ENCODE peak calls at places on chromosomes 12 and 14, in six cellular contexts. P, L, M, W, T and U are unnamed samples. For H3K4me1, the result is how much of the 10 kb centered on the place peaks cover.

GRCh38 chr12:40586823-40587222 is 105.4 kb upstream of the CNTN1 start:
- DNase-seq in P (no peak), L (no peak), M (no peak), W (no peak), T (no peak), U (no peak)

GRCh38 chr12:129325566-129325965 is 472.3 kb downstream of the GLT1D1 start:
- DNase-seq in P (no peak), L (no peak), M (no peak), W (no peak), T (no peak), U (no peak)

GRCh38 chr12:109797905-109798669 is 35.1 kb downstream of the TRPV4 start:
- DNase-seq in P (no peak), L (no peak), M (no peak), W (no peak), T (no peak), U (no peak)

GRCh38 chr12:102990419-102990818 is 32.9 kb downstream of the ASCL1 start:
- DNase-seq in P (no peak), L (no peak), M (no peak), W (peak), T (no peak), U (no peak)

GRCh38 chr14:72745546-72745945 is 148.4 kb downstream of the DPF3 start:
- DNase-seq in P (peak), L (peak), M (no peak), W (no peak), T (no peak), U (no peak)

GRCh38 chr14:38442208-38442607 is 186.3 kb upstream of the CLEC14A start:
- DNase-seq in P (no peak), L (no peak), M (no peak), W (no peak), T (no peak), U (no peak)

GRCh38 chr14:83975435-83976222 is 1554.3 kb upstream of the FLRT2 start:
- DNase-seq in P (no peak), L (peak), M (no peak), W (peak), T (no peak), U (no peak)

GRCh38 chr12:49929581-49929980 is 21.0 kb upstream of the AQP2 start:
- DNase-seq in P (no peak), L (no peak), M (no peak), W (no peak), T (no peak), U (no peak)

GRCh38 chr12:98453070-98453469 is 62.3 kb upstream of the TMPO start:
- DNase-seq in P (no peak), L (no peak), M (no peak), W (no peak), T (no peak), U (no peak)

GRCh38 chr14:75636100-75636692 is 24.5 kb downstream of the ERG28 start:
- DNase-seq in P (no peak), L (peak), M (no peak), W (no peak), T (peak), U (no peak)

GRCh38 chr14:50008562-50009355 is 107.6 kb downstream of the VCPKMT start:
- DNase-seq in P (peak), L (peak), M (no peak), W (no peak), T (peak), U (peak)

GRCh38 chr12:6612247-6612646 is 5.1 kb upstream of the CHD4 start:
- DNase-seq in P (no peak), L (no peak), M (no peak), W (no peak), T (no peak), U (no peak)

GRCh38 chr12:18320036-18320617 is 58.8 kb downstream of the PIK3C2G start:
- DNase-seq in P (peak), L (peak), M (peak), W (peak), T (peak), U (peak)

GRCh38 chr12:106892075-106892474 is 63.6 kb upstream of the TMEM263 start:
- DNase-seq in P (peak), L (no peak), M (no peak), W (peak), T (no peak), U (no peak)

GRCh38 chr12:86257173-86257572 is 982 bp upstream of the MGAT4C start:
- DNase-seq in P (no peak), L (no peak), M (no peak), W (no peak), T (no peak), U (no peak)
- H2AFZ ChIP-seq in P (no peak), L (no peak), M (no peak), W (no peak), T (no peak), U (no peak)

GRCh38 chr14:60722836-60723217 is 1.3 kb downstream of the SIX4 start:
- DNase-seq in P (no peak), L (peak), M (no peak), W (peak), T (no peak), U (no peak)

GRCh38 chr14:60721331-60722162 is 2.6 kb downstream of the SIX4 start:
- DNase-seq in P (peak), L (peak), M (peak), W (peak), T (peak), U (no peak)

GRCh38 chr14:60722163-60722835 is 1.9 kb downstream of the SIX4 start:
- DNase-seq in P (peak), L (peak), M (peak), W (peak), T (peak), U (no peak)

GRCh38 chr14:60720391-60720790 is 3.8 kb downstream of the SIX4 start:
- DNase-seq in P (no peak), L (peak), M (no peak), W (no peak), T (no peak), U (no peak)

DNA sequence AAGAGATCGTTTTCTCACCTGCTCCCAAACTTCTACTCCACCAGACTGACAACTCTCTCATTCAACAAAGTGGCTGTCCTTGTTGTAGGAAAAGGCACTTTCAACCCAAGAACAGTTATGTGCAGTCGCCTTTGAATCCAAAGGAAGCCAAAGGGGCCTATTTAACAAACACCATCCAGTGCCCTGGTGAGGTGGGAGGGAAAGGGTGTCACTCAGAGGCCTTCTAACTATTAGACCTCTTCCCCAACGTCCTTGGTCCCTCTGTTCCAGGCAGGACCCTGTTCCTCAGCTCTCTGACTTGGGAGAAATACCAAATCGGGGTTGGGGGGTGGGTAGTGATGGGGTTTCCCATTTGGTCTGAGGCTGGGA is 3.2 kb downstream of the SIX4 start:
- DNase-seq in P (no peak), L (no peak), M (peak), W (no peak), T (no peak), U (no peak)
- H3K4me3 ChIP-seq in P (no peak), L (peak), M (peak), W (peak), T (peak), U (peak)

DNA sequence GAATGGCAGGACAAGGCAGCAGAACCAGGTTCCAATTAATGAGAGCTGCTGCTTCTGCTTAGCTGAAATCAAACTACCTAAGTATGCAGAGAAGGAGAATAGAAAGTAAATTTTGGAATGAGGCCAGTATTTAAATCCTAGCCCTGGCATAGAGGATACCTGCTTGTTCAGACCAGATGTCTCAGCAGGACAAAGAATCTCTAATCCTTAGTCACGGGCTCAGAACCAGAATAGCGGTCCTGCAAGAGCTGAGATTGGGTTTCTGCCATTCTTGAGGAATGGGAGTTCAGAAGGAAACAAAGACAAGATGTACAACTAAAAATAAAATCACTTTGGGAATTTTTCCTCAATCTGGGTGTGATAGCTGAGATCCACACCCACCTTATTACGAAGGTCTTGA is 550.8 kb upstream of the TMEM132C start:
- DNase-seq in P (no peak), L (no peak), M (no peak), W (no peak), T (no peak), U (no peak)
- H3K4me1 ChIP-seq in P (under half), L (under half), M (under half), W (under half), T (under half), U (under half)

GRCh38 chr12:121812921-121813896 is 9.4 kb downstream of the SETD1B start:
- DNase-seq in P (no peak), L (no peak), M (no peak), W (no peak), T (no peak), U (no peak)
- H2AFZ ChIP-seq in P (no peak), L (no peak), M (no peak), W (no peak), T (no peak), U (no peak)

GRCh38 chr14:101925152-101925551 is 39.2 kb upstream of the DYNC1H1 start:
- DNase-seq in P (no peak), L (no peak), M (no peak), W (no peak), T (no peak), U (no peak)

GRCh38 chr14:101928415-101928841 is 35.9 kb upstream of the DYNC1H1 start:
- DNase-seq in P (no peak), L (no peak), M (no peak), W (no peak), T (no peak), U (no peak)

GRCh38 chr14:101926085-101926484 is 38.3 kb upstream of the DYNC1H1 start:
- DNase-seq in P (no peak), L (no peak), M (no peak), W (no peak), T (no peak), U (no peak)

GRCh38 chr14:101927859-101928258 is 36.5 kb upstream of the DYNC1H1 start:
- DNase-seq in P (peak), L (peak), M (no peak), W (peak), T (no peak), U (no peak)

GRCh38 chr14:101926620-101927019 is 37.8 kb upstream of the DYNC1H1 start:
- DNase-seq in P (no peak), L (no peak), M (no peak), W (no peak), T (no peak), U (no peak)
- H3K4me3 ChIP-seq in P (no peak), L (no peak), M (no peak), W (no peak), T (no peak), U (no peak)

GRCh38 chr14:64889352-64889751 is 9.6 kb upstream of the SPTB start:
- DNase-seq in P (no peak), L (peak), M (no peak), W (no peak), T (no peak), U (no peak)
- H3K4me1 ChIP-seq in P (under half), L (under half), M (under half), W (under half), T (under half), U (under half)

GRCh38 chr12:68886636-68887572 is 46.1 kb downstream of the CPM start:
- DNase-seq in P (no peak), L (no peak), M (peak), W (no peak), T (no peak), U (no peak)
- H2AFZ ChIP-seq in P (no peak), L (no peak), M (no peak), W (no peak), T (no peak), U (no peak)

DNA sequence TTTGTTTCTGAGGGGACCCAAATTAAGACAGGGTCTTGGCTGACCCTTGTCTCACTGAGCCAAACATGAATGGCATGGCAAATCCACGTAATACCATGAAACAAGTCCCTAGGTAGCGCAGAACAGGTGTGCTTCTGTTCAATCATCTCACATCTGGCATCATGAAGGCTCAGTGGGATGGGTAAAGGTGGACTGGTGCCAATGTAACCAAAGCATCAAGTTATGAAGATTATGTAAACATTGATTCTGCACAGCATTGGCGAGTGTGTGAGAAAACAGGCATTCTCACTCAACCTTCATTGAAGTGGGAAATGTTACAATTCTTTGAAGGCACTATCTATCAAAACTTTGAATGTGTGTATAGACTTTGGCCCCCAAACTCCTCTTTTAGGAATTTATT is 41.9 kb downstream of the PTGER2 start:
- DNase-seq in P (peak), L (peak), M (no peak), W (no peak), T (no peak), U (no peak)
- H3K4me3 ChIP-seq in P (no peak), L (no peak), M (no peak), W (no peak), T (no peak), U (no peak)

GRCh38 chr14:104676694-104677505 is 12.5 kb upstream of the INF2 start:
- DNase-seq in P (no peak), L (no peak), M (peak), W (peak), T (no peak), U (no peak)
- H3K4me1 ChIP-seq in P (under half), L (under half), M (half or more), W (half or more), T (under half), U (under half)

DNA sequence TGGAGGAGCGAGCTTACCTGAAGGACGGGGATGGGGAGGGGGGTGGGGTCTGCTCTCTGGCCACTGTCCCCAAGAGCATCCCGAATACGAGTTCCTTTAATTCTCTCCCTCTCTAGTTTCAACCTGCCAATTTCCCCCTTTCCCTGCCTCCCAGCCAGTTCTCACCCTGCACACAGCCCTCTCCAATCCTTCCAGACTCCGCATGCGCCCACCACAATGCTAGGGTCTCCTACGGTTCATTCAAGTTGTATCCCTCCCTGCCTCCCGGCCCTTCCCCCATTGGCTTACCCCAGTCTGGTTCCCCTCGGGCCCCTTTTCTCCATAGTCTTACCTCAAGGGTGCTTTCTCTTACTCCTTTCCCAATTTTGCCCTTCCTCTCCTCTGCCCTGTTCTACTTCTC is 706 bp upstream of the IGFBP6 start:
- DNase-seq in P (no peak), L (no peak), M (no peak), W (no peak), T (no peak), U (no peak)
- H2AFZ ChIP-seq in P (peak), L (peak), M (no peak), W (peak), T (peak), U (peak)